ENCODE peak calls at places on chromosome 21, in six cellular contexts. V is hippocampal formation, J is psoas muscle, S is NCI-H510A, F is substantia nigra, H is iPS-NIHi11. C is an unnamed sample.

GRCh38 chr21:39003982-39004775 is 179.1 kb downstream of the PSMG1 start:
- DNase-seq in V (no peak), J (no peak), S (no peak), F (no peak), H (no peak), C (no peak)

GRCh38 chr21:31683029-31683428 is 23.5 kb downstream of the SOD1 start:
- DNase-seq in V (no peak), J (no peak), S (no peak), F (no peak), H (no peak), C (no peak)

GRCh38 chr21:45073301-45074047 is 906 bp upstream of the ADARB1 start:
- DNase-seq in V (no peak), J (peak; percentile 63), S (no peak), F (no peak), H (peak; percentile 58), C (no peak)

GRCh38 chr21:44527983-44528633 is 11.9 kb downstream of the KRTAP10-1 start:
- DNase-seq in V (no peak), J (peak; percentile 36), S (no peak), F (no peak), H (no peak), C (no peak)

GRCh38 chr21:44518684-44519083 is 21.3 kb downstream of the KRTAP10-1 start:
- DNase-seq in V (no peak), J (peak; percentile 13), S (no peak), F (no peak), H (no peak), C (no peak)

GRCh38 chr21:29145354-29145782 is 14.9 kb downstream of the MAP3K7CL start:
- DNase-seq in V (peak; percentile 43), J (peak; percentile 63), S (no peak), F (peak; percentile 19), H (no peak), C (peak; percentile 67)

GRCh38 chr21:32886339-32886738 is 114.8 kb upstream of the PAXBP1 start:
- DNase-seq in V (no peak), J (no peak), S (no peak), F (no peak), H (no peak), C (no peak)

GRCh38 chr21:14943636-14944035 is 121.2 kb downstream of the NRIP1 start:
- DNase-seq in V (no peak), J (no peak), S (no peak), F (no peak), H (no peak), C (no peak)

GRCh38 chr21:37435120-37435519 is 68.5 kb downstream of the DYRK1A start:
- DNase-seq in V (peak; percentile 96), J (peak; percentile 51), S (peak; percentile 85), F (peak; percentile 15), H (peak; percentile 85), C (peak; percentile 96)

GRCh38 chr21:41501919-41502318 is 6.0 kb downstream of the TMPRSS2 start:
- DNase-seq in V (no peak), J (no peak), S (no peak), F (no peak), H (no peak), C (no peak)

GRCh38 chr21:37647781-37648180 is 268.5 kb downstream of the KCNJ6 start:
- DNase-seq in V (no peak), J (no peak), S (no peak), F (no peak), H (no peak), C (no peak)

GRCh38 chr21:35616090-35616489 is 444.2 kb downstream of the SETD4 start:
- DNase-seq in V (peak; percentile 15), J (no peak), S (no peak), F (no peak), H (no peak), C (peak; percentile 57)

GRCh38 chr21:45892156-45892919 is 89.2 kb upstream of the COL6A1 start:
- DNase-seq in V (no peak), J (peak; percentile 64), S (no peak), F (no peak), H (no peak), C (no peak)

GRCh38 chr21:33300701-33301631 is 23.8 kb upstream of the IFNAR1 start:
- DNase-seq in V (peak; percentile 30), J (no peak), S (no peak), F (no peak), H (no peak), C (peak; percentile 87)

GRCh38 chr21:44533121-44533890 is 6.7 kb downstream of the KRTAP10-1 start:
- DNase-seq in V (no peak), J (peak; percentile 43), S (no peak), F (no peak), H (no peak), C (no peak)

GRCh38 chr21:45309069-45309521 is 21.4 kb upstream of the POFUT2 start:
- DNase-seq in V (no peak), J (peak; percentile 78), S (no peak), F (no peak), H (peak; percentile 84), C (no peak)

GRCh38 chr21:44948426-44949120 is 8.7 kb downstream of the SLX9 start:
- DNase-seq in V (no peak), J (peak; percentile 54), S (no peak), F (no peak), H (no peak), C (no peak)

GRCh38 chr21:42781150-42781980 is 98.0 kb downstream of the WDR4 start:
- DNase-seq in V (no peak), J (no peak), S (peak; percentile 50), F (no peak), H (peak; percentile 67), C (peak; percentile 32)

GRCh38 chr21:33989440-33989839 is 73.8 kb upstream of the ATP5PO start:
- DNase-seq in V (no peak), J (no peak), S (no peak), F (no peak), H (no peak), C (no peak)

GRCh38 chr21:46211376-46211775 is 17.2 kb downstream of the LSS start:
- DNase-seq in V (no peak), J (no peak), S (no peak), F (no peak), H (no peak), C (no peak)

GRCh38 chr21:45151484-45152115 is 77.2 kb downstream of the ADARB1 start:
- DNase-seq in V (no peak), J (no peak), S (no peak), F (no peak), H (no peak), C (no peak)

GRCh38 chr21:38875694-38876492 is 70.2 kb downstream of the ETS2 start:
- DNase-seq in V (no peak), J (no peak), S (no peak), F (no peak), H (no peak), C (no peak)

GRCh38 chr21:44414291-44415072 is 40.8 kb upstream of the LRRC3 start:
- DNase-seq in V (no peak), J (no peak), S (no peak), F (no peak), H (no peak), C (no peak)

GRCh38 chr21:26813426-26813998 is 31.7 kb downstream of the ADAMTS1 start:
- DNase-seq in V (no peak), J (no peak), S (no peak), F (no peak), H (no peak), C (no peak)

GRCh38 chr21:39451332-39452206 is at the start of gene SH3BGR:
- DNase-seq in V (peak; percentile 59), J (peak; percentile 88), S (peak; percentile 33), F (peak; percentile 49), H (peak; percentile 86), C (peak; percentile 85)

GRCh38 chr21:29264721-29265120 is 34.0 kb upstream of the BACH1 start:
- DNase-seq in V (no peak), J (no peak), S (no peak), F (no peak), H (no peak), C (no peak)

GRCh38 chr21:25188639-25189038 is 418.6 kb downstream of the MRPL39 start:
- DNase-seq in V (no peak), J (no peak), S (no peak), F (no peak), H (no peak), C (no peak)

GRCh38 chr21:39189857-39190604 is 6.8 kb upstream of the PSMG1 start:
- DNase-seq in V (no peak), J (no peak), S (no peak), F (no peak), H (no peak), C (no peak)

GRCh38 chr21:14072761-14073535 is 137.8 kb downstream of the LIPI start:
- DNase-seq in V (no peak), J (no peak), S (no peak), F (no peak), H (peak; percentile 6), C (no peak)

GRCh38 chr21:46597896-46598343 is 7.0 kb downstream of the S100B start:
- DNase-seq in V (no peak), J (no peak), S (no peak), F (no peak), H (no peak), C (peak; percentile 79)

GRCh38 chr21:46322351-46323226 is 1.1 kb downstream of the C21orf58 start:
- DNase-seq in V (no peak), J (no peak), S (no peak), F (no peak), H (no peak), C (no peak)

GRCh38 chr21:36135391-36136094 is 664 bp downstream of the CBR3 start:
- DNase-seq in V (peak; percentile 50), J (peak; percentile 88), S (no peak), F (peak; percentile 61), H (peak; percentile 63), C (peak; percentile 58)

GRCh38 chr21:33976082-33976979 is 60.7 kb upstream of the ATP5PO start:
- DNase-seq in V (no peak), J (no peak), S (peak; percentile 5), F (no peak), H (peak; percentile 33), C (peak; percentile 37)

GRCh38 chr21:41568606-41569385 is 60.8 kb upstream of the TMPRSS2 start:
- DNase-seq in V (no peak), J (no peak), S (no peak), F (no peak), H (no peak), C (no peak)

GRCh38 chr21:26389971-26390641 is 183.0 kb downstream of the CYYR1 start:
- DNase-seq in V (no peak), J (no peak), S (no peak), F (no peak), H (no peak), C (peak; percentile 4)

GRCh38 chr21:43301424-43302355 is 125.2 kb downstream of the SIK1 start:
- DNase-seq in V (no peak), J (peak; percentile 46), S (no peak), F (no peak), H (no peak), C (no peak)

GRCh38 chr21:34890724-34891609 is 158.1 kb downstream of the RUNX1 start:
- DNase-seq in V (no peak), J (peak; percentile 65), S (no peak), F (no peak), H (peak; percentile 42), C (no peak)

C was measured in pons.